ENCODE peak calls at places on chromosome 15, in six cellular contexts. W is SK-N-SH, L is HCT116, G is K562, R is H1, T is HepG2. X is an unnamed sample.

GRCh38 chr15:70627734-70628541 is 135.4 kb downstream of the UACA start:
- DNase-seq in W (peak; percentile 59), L (no peak), G (no peak), R (no peak), T (no peak), X (no peak)

GRCh38 chr15:50670115-50670514 is 16.5 kb downstream of the TRPM7 start:
- DNase-seq in W (no peak), L (no peak), G (no peak), R (no peak), T (no peak), X (no peak)

GRCh38 chr15:45184562-45185041 is 3.2 kb downstream of the SHF start:
- DNase-seq in W (peak; percentile 61), L (no peak), G (no peak), R (no peak), T (no peak), X (no peak)

GRCh38 chr15:95024388-95024787 is 793.0 kb downstream of the MCTP2 start:
- DNase-seq in W (no peak), L (peak; percentile 24), G (peak; percentile 14), R (no peak), T (no peak), X (peak; percentile 63)

GRCh38 chr15:41969851-41970431 is 2.4 kb downstream of the EHD4 start:
- DNase-seq in W (no peak), L (no peak), G (no peak), R (no peak), T (no peak), X (no peak)

GRCh38 chr15:78177447-78177873 is 28.3 kb downstream of the IDH3A start:
- DNase-seq in W (peak; percentile 78), L (peak; percentile 13), G (peak; percentile 72), R (peak; percentile 36), T (peak; percentile 30), X (peak; percentile 43)

GRCh38 chr15:70276401-70276800 is 178.7 kb upstream of the TLE3 start:
- DNase-seq in W (no peak), L (no peak), G (no peak), R (no peak), T (no peak), X (no peak)

GRCh38 chr15:69629631-69630161 is 177.1 kb downstream of the RPLP1 start:
- DNase-seq in W (no peak), L (no peak), G (no peak), R (no peak), T (no peak), X (no peak)

GRCh38 chr15:90300988-90301715 is 35.7 kb downstream of the NGRN start:
- DNase-seq in W (peak; percentile 70), L (peak; percentile 47), G (peak; percentile 57), R (peak; percentile 70), T (peak; percentile 58), X (no peak)

GRCh38 chr15:77605582-77605981 is 27.1 kb downstream of the LINGO1 start:
- DNase-seq in W (no peak), L (no peak), G (no peak), R (no peak), T (no peak), X (no peak)

GRCh38 chr15:95698971-95699370 is 631.5 kb upstream of the NR2F2 start:
- DNase-seq in W (no peak), L (no peak), G (no peak), R (no peak), T (no peak), X (no peak)

GRCh38 chr15:79310612-79310984 is 314 bp upstream of the TMED3 start:
- DNase-seq in W (no peak), L (no peak), G (no peak), R (no peak), T (peak; percentile 9), X (peak; percentile 56)

GRCh38 chr15:68375716-68376220 is 56.2 kb downstream of the ITGA11 start:
- DNase-seq in W (no peak), L (no peak), G (no peak), R (no peak), T (no peak), X (no peak)

GRCh38 chr15:83747050-83747717 is 93.3 kb downstream of the ADAMTSL3 start:
- DNase-seq in W (no peak), L (peak; percentile 3), G (no peak), R (no peak), T (peak; percentile 2), X (peak; percentile 16)

GRCh38 chr15:42772126-42772525 is 35.2 kb upstream of the CDAN1 start:
- DNase-seq in W (no peak), L (no peak), G (no peak), R (no peak), T (no peak), X (no peak)

GRCh38 chr15:100759698-100760356 is 119.8 kb upstream of the ALDH1A3 start:
- DNase-seq in W (peak; percentile 62), L (peak; percentile 51), G (no peak), R (no peak), T (peak; percentile 22), X (no peak)

GRCh38 chr15:49946681-49947080 is 172.4 kb downstream of the ATP8B4 start:
- DNase-seq in W (no peak), L (no peak), G (no peak), R (no peak), T (no peak), X (no peak)

GRCh38 chr15:42121021-42121420 is 26.7 kb upstream of the PLA2G4D start:
- DNase-seq in W (no peak), L (no peak), G (no peak), R (no peak), T (no peak), X (no peak)

GRCh38 chr15:66615175-66615495 is 49.3 kb upstream of the LCTL start:
- DNase-seq in W (no peak), L (no peak), G (no peak), R (no peak), T (no peak), X (no peak)

GRCh38 chr15:69149803-69150202 is 10.6 kb upstream of the GLCE start:
- DNase-seq in W (no peak), L (no peak), G (no peak), R (no peak), T (peak; percentile 55), X (no peak)

GRCh38 chr15:64928626-64929220 is 17.0 kb downstream of the ANKDD1A start:
- DNase-seq in W (peak; percentile 56), L (no peak), G (no peak), R (no peak), T (no peak), X (no peak)

GRCh38 chr15:25378501-25378901 is 60.3 kb downstream of the UBE3A start:
- DNase-seq in W (no peak), L (no peak), G (no peak), R (no peak), T (no peak), X (no peak)

GRCh38 chr15:48352474-48353072 is 21.3 kb downstream of the DUT start:
- DNase-seq in W (peak; percentile 63), L (peak; percentile 77), G (peak; percentile 63), R (peak; percentile 19), T (peak; percentile 72), X (peak; percentile 82)

GRCh38 chr15:95141486-95141885 is 910.1 kb downstream of the MCTP2 start:
- DNase-seq in W (no peak), L (no peak), G (no peak), R (no peak), T (no peak), X (no peak)

GRCh38 chr15:69398541-69398940 is 15.6 kb upstream of the KIF23 start:
- DNase-seq in W (no peak), L (no peak), G (no peak), R (no peak), T (no peak), X (no peak)

GRCh38 chr15:65804252-65804931 is 12.3 kb upstream of the DENND4A start:
- DNase-seq in W (no peak), L (no peak), G (no peak), R (no peak), T (peak; percentile 91), X (no peak)

GRCh38 chr15:52786436-52787122 is 3.6 kb downstream of the ONECUT1 start:
- DNase-seq in W (no peak), L (no peak), G (no peak), R (no peak), T (peak; percentile 43), X (no peak)

GRCh38 chr15:29103825-29104565 is 165.6 kb downstream of the NSMCE3 start:
- DNase-seq in W (no peak), L (peak; percentile 33), G (no peak), R (peak; percentile 66), T (no peak), X (peak; percentile 79)
- TF ChIP-seq JUND in W (no peak), L (no peak), G (no peak), R (no peak), T (no peak), X (no peak)

DNA sequence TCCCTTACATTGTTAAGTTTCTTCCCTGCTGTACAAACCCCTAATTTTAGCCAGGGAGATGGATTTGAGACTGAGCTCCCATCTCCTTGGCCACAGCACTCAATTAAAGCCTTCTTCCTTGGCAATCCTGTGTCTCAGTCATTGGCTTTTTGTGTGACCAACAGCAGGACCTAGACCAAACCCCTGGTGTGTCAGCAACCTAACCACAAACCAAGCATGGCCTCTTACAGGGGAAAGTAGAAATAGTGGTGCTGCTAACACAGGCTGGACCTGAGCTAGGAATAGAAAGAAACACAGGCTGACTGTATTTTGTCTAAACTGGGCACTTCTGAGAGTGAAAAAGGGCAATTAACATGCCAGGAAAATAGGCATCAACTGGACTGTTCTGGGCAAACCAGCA is 37.9 kb downstream of the PPCDC start:
- DNase-seq in W (no peak), L (no peak), G (no peak), R (no peak), T (no peak), X (no peak)
- TF ChIP-seq JUND in W (no peak), L (no peak), G (no peak), R (no peak), T (no peak), X (no peak)

DNA sequence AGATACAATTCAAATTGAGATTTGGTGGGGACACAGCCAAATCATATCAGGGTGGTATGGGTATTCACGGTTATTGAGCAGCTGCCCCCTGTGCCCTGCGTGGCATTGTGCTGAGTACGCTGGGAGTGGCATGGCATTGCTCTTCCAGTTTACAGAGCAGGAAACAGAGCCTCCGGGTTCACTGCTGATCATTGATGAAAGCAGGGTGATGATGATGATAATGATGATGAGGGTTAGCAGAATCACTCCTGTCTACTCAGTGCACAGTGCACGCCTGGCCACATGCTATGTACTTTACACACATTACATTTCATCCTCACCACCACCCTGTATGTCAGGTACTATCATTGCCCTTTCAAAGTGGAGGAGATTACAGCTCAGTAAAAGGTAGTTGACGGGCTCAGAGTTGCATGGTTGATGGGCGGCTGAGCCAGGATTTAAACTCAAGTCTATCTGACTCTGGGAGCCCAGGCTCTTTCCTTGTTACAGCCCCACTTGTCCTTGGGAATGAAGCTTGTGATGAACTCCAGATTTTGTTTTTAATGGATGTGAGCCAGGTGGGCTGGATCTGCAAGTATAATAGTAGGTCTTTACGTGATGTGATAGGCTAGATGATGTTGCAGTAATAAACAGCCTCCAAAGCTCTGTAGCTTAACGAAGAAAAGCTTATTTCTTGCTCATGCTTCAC is 87.6 kb upstream of the MYZAP start:
- DNase-seq in W (peak; percentile 37), L (no peak), G (no peak), R (no peak), T (no peak), X (no peak)
- TF ChIP-seq JUND in W (no peak), L (no peak), G (no peak), R (no peak), T (no peak), X (no peak)

GRCh38 chr15:62715946-62716345 is 326.6 kb upstream of the TPM1 start:
- DNase-seq in W (no peak), L (no peak), G (no peak), R (no peak), T (no peak), X (no peak)

GRCh38 chr15:62717496-62717895 is 325.1 kb upstream of the TPM1 start:
- DNase-seq in W (no peak), L (no peak), G (no peak), R (no peak), T (no peak), X (no peak)

GRCh38 chr15:62722237-62722636 is 320.3 kb upstream of the TPM1 start:
- DNase-seq in W (no peak), L (no peak), G (no peak), R (no peak), T (no peak), X (no peak)

GRCh38 chr15:62719316-62719715 is 323.2 kb upstream of the TPM1 start:
- DNase-seq in W (no peak), L (no peak), G (no peak), R (no peak), T (no peak), X (no peak)
- TF ChIP-seq JUND in W (peak; percentile 62), L (no peak), G (no peak), R (no peak), T (no peak), X (no peak)

X was measured in T47D.